ENCODE peak calls at places on chromosome 6, in five cellular contexts. K is A549, P is H1, B is HepG2, T is K562. V is an unnamed sample.

GRCh38 chr6:149451361-149452061 is 33.3 kb downstream of the ZC3H12D start:
- DNase-seq in K (no peak), P (peak; percentile 60), T (no peak), B (no peak), V (no peak)

GRCh38 chr6:129606664-129607063 is 103.3 kb downstream of the ARHGAP18 start:
- DNase-seq in K (no peak), B (no peak), P (no peak), T (no peak), V (peak; percentile 75)

GRCh38 chr6:145204258-145204766 is 531.0 kb downstream of the EPM2A start:
- DNase-seq in P (no peak), K (no peak), T (no peak), B (no peak), V (no peak)

GRCh38 chr6:152605342-152605741 is 31.8 kb downstream of the SYNE1 start:
- DNase-seq in K (no peak), P (no peak), T (no peak), B (no peak), V (peak; percentile 58)

GRCh38 chr6:34194770-34195169 is 41.9 kb upstream of the HMGA1 start:
- DNase-seq in P (no peak), T (no peak), B (no peak), K (no peak), V (no peak)

GRCh38 chr6:31010393-31011060 is at the start of gene MUC22:
- DNase-seq in P (no peak), B (no peak), K (no peak), T (no peak), V (peak; percentile 84)

GRCh38 chr6:20810732-20811111 is 276.5 kb downstream of the CDKAL1 start:
- DNase-seq in P (no peak), T (no peak), K (peak; percentile 5), B (no peak), V (no peak)

GRCh38 chr6:144335315-144335861 is 50.3 kb downstream of the UTRN start:
- DNase-seq in B (no peak), K (no peak), T (no peak), P (peak; percentile 39), V (no peak)

GRCh38 chr6:156695747-156696146 is 81.4 kb upstream of the ARID1B start:
- DNase-seq in T (no peak), P (no peak), B (no peak), K (no peak), V (no peak)

GRCh38 chr6:12010635-12011275 is 1.4 kb upstream of the HIVEP1 start:
- DNase-seq in B (no peak), T (peak; percentile 55), K (peak; percentile 66), P (peak; percentile 86), V (no peak)

GRCh38 chr6:154732538-154732823 is 735 bp upstream of the SCAF8 start:
- DNase-seq in K (no peak), P (no peak), B (no peak), T (no peak), V (no peak)

GRCh38 chr6:73290435-73290834 is 27.4 kb upstream of the KHDC1 start:
- DNase-seq in T (no peak), K (no peak), P (no peak), B (no peak), V (peak; percentile 58)
- TF ChIP-seq MAFK in T (no peak), K (no peak), P (no peak), B (no peak), V (no peak)

GRCh38 chr6:167907837-167908681 is 81.3 kb downstream of the AFDN start:
- DNase-seq in T (no peak), K (peak; percentile 37), B (peak; percentile 51), P (no peak), V (peak; percentile 28)
- TF ChIP-seq MAFK in T (no peak), K (no peak), B (no peak), P (no peak), V (no peak)

GRCh38 chr6:136307351-136307750 is 17.7 kb upstream of the BCLAF1 start:
- DNase-seq in T (peak; percentile 50), P (no peak), B (no peak), K (no peak), V (no peak)
- TF ChIP-seq MAFK in T (no peak), P (no peak), B (no peak), K (no peak), V (no peak)

DNA sequence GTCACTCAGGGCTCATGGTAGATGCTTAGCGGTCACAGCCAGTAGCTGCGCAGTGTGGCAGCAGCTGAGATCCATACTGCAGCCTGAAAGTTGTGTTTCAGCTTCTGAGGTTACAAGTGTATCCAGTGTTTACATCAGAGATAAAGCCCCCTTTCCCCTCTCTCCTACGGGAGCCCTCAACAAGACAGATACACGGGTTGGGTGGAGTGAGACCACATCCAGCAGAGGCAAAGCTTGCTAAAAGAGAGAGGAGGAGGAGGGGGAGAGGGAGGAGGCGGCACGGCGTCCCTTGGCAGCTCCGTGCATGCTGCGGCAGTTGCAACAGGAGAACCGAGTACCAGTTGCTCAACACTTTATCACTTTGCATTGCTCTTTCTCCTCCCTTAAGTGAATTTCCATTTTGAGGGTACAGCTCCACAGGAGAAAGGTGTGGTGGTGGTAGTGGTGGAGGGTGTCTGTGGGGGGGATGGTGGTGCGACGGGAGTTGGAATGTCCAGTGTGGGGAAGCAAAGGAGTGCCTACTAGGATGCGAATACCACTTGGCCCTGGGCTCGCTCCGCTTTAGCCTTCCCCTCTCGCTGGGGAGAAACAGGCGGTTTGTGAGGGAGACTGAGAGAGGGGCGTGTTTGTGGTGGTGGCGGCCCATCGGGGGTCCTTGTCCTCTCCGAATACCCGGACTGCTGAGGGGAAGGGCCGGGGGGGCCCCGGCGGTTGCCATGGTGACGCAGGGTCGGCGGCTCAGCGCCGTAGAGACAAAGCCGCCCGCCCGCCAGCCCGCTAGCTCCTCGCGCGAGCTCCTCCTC is 405 bp upstream of the RNF182 start:
- DNase-seq in B (no peak), T (peak; percentile 60), P (peak; percentile 87), K (peak; percentile 17), V (peak; percentile 36)
- TF ChIP-seq MAFK in B (no peak), T (no peak), P (no peak), K (no peak), V (no peak)